ENCODE peak calls at places on chromosomes 7 and 10, in nine cellular contexts. I is CD8-positive, alpha-beta memory T cell; O is CD8-positive, alpha-beta T cell; Z is MG63; P is spleen; H is A549; F is epithelial cell of esophagus; X is foreskin fibroblast; K is uterus. M is an unnamed sample.

GRCh38 chr7:135706858-135707569 is 21.0 kb downstream of the SLC13A4 start:
- DNase-seq in X (peak), P (no peak), Z (no peak), I (no peak), K (no peak), F (peak), H (no peak), O (no peak), M (no peak)

GRCh38 chr10:27446091-27446918 is 57.8 kb upstream of the RAB18 start:
- DNase-seq in H (peak), Z (no peak), P (no peak), I (no peak), F (peak), O (no peak), X (peak), K (no peak), M (peak)

GRCh38 chr10:49617281-49618020 is 3.6 kb downstream of the CHAT start:
- DNase-seq in X (no peak), H (no peak), P (peak), Z (peak), I (no peak), O (no peak), K (no peak), F (no peak), M (no peak)

GRCh38 chr7:20064181-20064970 is 152.8 kb downstream of the MACC1 start:
- DNase-seq in H (no peak), X (peak), O (no peak), I (no peak), F (peak), Z (no peak), P (no peak), K (no peak), M (no peak)

GRCh38 chr7:26388256-26388655 is 96.6 kb downstream of the SNX10 start:
- DNase-seq in Z (no peak), F (no peak), I (no peak), H (no peak), O (no peak), K (no peak), P (no peak), X (no peak), M (no peak)

GRCh38 chr7:49635800-49636199 is 137.6 kb upstream of the VWC2 start:
- DNase-seq in Z (no peak), P (no peak), K (no peak), O (no peak), F (no peak), H (no peak), I (no peak), X (no peak), M (peak)

GRCh38 chr7:116356979-116357378 is 142.6 kb upstream of the CAV2 start:
- DNase-seq in I (no peak), Z (no peak), P (no peak), X (peak), O (no peak), F (no peak), H (no peak), K (no peak), M (no peak)

GRCh38 chr7:120539321-120539720 is 266.3 kb downstream of the KCND2 start:
- DNase-seq in F (no peak), K (no peak), H (no peak), P (no peak), X (no peak), I (no peak), O (no peak), Z (peak), M (no peak)

GRCh38 chr10:88089498-88089897 is 226.1 kb downstream of the PTEN start:
- DNase-seq in Z (peak), P (no peak), I (no peak), K (no peak), X (no peak), H (no peak), O (no peak), F (no peak), M (no peak)

GRCh38 chr7:80498481-80499349 is 13.1 kb downstream of the GNAT3 start:
- DNase-seq in K (no peak), I (no peak), F (peak), X (peak), H (no peak), O (no peak), Z (no peak), P (no peak), M (no peak)

GRCh38 chr7:100705753-100706671 is at the start of gene POP7:
- DNase-seq in O (peak), P (peak), I (peak), H (peak), Z (peak), X (peak), F (peak), K (peak), M (peak)

GRCh38 chr7:100706672-100707311 is 871 bp downstream of the POP7 start:
- DNase-seq in Z (no peak), P (peak), I (no peak), O (no peak), F (no peak), K (no peak), H (no peak), X (peak), M (no peak)

GRCh38 chr7:100710452-100710851 is 4.5 kb downstream of the POP7 start:
- DNase-seq in I (no peak), Z (no peak), H (no peak), O (no peak), F (no peak), P (no peak), K (no peak), X (no peak), M (no peak)

GRCh38 chr7:100708395-100708794 is 2.5 kb downstream of the POP7 start:
- DNase-seq in Z (no peak), O (no peak), I (no peak), P (no peak), X (no peak), F (no peak), H (no peak), K (no peak), M (no peak)

DNA sequence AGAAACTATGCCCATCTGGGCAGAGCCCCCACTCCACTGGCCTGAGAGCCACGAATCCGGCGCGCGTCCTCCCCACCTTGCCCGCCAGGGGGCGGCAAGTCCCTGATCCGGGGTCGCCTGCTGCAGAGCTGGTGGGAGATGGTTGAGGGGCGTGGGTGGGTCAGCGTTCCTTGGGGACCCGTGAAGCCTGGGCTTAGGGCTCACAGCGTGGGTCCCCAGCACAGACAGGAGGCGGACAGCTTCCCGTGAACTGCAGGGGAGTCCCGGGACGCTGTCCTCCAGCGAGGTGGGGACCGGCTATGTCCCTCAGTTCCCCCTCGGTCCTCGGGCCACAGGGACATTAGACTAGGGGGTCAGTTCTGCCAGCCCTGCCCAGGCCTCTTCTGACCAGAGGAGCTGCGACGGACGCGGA is 574 bp upstream of the POP7 start:
- DNase-seq in F (peak), X (peak), O (peak), H (peak), K (peak), I (peak), P (peak), Z (peak), M (peak)
- H3K4me3 ChIP-seq in F (peak), X (peak), O (peak), H (peak), K (peak), I (peak), P (peak), Z (peak), M (peak)

DNA sequence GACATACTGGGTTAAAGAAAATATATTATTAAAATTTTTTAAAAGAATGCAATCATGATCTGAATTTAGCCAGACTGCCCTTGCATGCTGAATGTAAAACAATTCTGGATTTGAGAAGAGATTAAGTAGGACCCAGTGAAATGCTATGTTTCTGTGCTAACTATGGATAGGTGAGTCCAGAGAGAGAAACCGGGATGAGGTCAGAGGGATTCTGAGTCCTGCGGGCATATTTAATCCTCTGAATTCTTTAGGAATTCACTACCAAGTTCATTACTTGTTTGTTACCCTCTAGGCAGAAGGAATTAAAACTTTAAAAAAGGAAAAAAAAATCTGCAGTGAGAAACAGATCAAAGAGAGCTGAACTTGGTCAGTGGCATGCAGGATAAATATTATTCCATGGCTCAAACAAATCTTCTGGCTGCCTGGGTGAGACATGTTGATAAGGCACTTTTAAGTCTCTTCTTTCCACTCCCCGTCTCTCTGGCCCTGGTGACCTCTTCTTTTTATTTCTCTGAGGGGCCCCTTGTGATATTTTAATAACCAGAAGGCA is 50.3 kb upstream of the LYZL1 start:
- DNase-seq in O (no peak), H (no peak), I (no peak), Z (no peak), X (no peak), P (no peak), F (no peak), K (no peak), M (no peak)
- H3K4me3 ChIP-seq in O (no peak), H (no peak), I (no peak), Z (no peak), X (no peak), P (no peak), F (no peak), K (no peak), M (no peak)

DNA sequence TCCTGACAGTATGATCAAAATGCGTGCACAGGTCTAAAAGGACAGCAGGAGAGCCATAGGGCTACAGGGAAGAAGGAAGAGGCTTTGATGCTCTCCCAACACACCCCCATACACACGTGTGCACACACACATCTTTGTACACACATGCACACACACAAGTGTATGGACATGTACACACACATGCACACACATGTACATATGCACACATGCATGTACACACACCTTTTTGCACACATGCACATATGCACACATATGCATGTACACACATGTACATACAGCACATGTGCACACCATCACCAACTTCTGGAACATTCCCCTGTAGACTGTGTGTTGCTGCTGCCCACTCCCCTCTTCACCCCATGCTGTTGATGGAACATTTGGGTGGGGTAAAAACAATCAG is 255.6 kb upstream of the CTBP2 start:
- DNase-seq in H (no peak), I (no peak), Z (no peak), K (no peak), X (no peak), P (no peak), F (no peak), O (no peak), M (no peak)
- H3K4me3 ChIP-seq in H (no peak), I (no peak), Z (no peak), K (no peak), X (no peak), P (no peak), F (no peak), O (no peak), M (no peak)

GRCh38 chr7:16770657-16771329 is 17.2 kb downstream of the TSPAN13 start:
- DNase-seq in K (no peak), X (no peak), H (no peak), Z (no peak), F (peak), P (no peak), I (no peak), O (no peak), M (no peak)
- H3K4me3 ChIP-seq in K (no peak), X (no peak), H (no peak), Z (peak), F (peak), P (no peak), I (no peak), O (no peak), M (no peak)

DNA sequence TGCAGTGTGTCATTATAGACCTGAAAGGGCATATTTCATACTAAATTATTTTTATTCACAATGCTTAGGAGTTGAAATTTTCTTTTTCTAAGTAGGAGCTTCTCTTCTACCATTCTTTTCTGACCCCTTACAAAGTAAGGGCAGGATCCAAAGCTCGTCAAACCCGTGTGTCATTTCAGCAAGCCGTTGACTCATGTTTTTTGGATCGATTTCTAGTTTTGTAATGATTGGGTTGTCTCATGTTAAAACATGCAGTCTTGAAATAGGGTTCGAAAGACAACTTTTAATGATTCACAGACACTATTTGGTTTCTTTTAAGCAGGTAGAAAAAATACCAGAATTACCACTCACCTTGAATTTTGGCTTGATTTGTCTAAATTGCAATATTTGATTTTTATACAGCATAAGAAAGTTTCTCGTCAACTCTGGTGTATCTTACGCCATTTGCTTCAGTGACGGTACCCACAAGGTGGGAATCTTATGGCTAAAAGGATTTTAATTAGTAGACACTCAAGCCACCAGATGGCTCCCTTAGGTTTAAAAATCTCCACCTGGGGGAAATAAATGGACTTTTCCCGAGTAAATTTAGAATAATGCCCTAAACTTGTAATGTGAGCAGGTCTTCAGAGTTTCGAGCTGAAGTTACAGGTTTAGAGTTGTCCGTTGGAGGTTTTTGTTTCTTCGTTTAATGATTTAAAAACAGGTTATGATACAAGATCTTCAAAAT is 283.4 kb downstream of the CCDC3 start:
- DNase-seq in H (no peak), F (peak), P (no peak), I (no peak), K (no peak), X (no peak), O (no peak), Z (peak), M (no peak)
- H3K4me3 ChIP-seq in H (no peak), F (no peak), P (no peak), I (no peak), K (no peak), X (no peak), O (no peak), Z (no peak), M (no peak)

DNA sequence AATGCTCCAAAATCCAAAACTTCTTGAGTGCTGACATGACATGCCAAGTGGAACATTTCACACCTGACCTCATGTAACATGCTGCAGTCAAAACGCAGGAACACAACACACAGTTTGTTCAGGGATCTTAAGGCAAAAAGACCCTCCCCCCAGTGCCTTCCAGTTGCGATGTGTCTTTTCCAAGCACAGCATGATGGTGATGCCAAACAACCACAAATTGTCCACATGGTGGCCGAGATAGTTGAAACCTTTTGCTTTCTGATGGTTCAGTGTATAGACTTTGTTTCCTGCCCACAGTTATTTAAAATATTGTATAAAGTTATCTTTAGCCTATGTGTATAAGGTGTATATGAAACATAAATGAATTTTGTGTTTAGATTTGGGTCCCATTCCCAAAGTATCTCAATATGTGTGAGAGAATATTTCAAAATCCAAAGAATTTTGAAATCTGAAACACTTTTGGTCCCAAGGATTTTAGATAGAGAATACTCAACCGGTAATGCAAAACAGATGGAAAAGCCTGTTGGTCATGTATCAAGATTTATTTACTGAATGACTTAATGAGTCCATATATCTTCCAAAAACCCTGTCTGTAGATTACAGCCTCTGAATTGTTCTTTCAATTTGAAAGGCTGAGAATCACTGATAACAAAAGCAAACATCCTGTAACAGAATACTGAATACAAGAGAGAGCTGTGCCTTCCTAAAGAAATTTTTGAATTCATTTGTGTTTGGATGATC is 93.4 kb upstream of the OIT3 start:
- DNase-seq in H (no peak), K (no peak), O (no peak), I (no peak), F (no peak), P (no peak), X (peak), Z (no peak), M (no peak)
- H3K4me3 ChIP-seq in H (no peak), K (no peak), O (no peak), I (no peak), F (no peak), P (no peak), X (no peak), Z (no peak), M (no peak)